ENCODE peak calls at places on chromosomes 5 and 9, in ten cellular contexts. S, A, K, M, F, H, O, R, N and J are unnamed samples.

GRCh38 chr5:92676120-92676838 is 904.7 kb downstream of the NR2F1-AS1 start:
- DNase-seq in S (no peak), A (no peak), K (no peak), M (no peak), F (no peak), H (no peak), O (peak; percentile 74), R (no peak), N (no peak), J (no peak)

GRCh38 chr5:7540806-7541205 is 144.9 kb downstream of the ADCY2 start:
- DNase-seq in S (no peak), A (no peak), K (no peak), M (no peak), F (no peak), H (no peak), O (peak; percentile 8), R (no peak), N (no peak), J (no peak)

GRCh38 chr9:18255747-18256146 is 218.2 kb upstream of the ADAMTSL1 start:
- DNase-seq in S (no peak), A (no peak), K (no peak), M (no peak), F (no peak), H (no peak), O (no peak), R (no peak), N (no peak), J (no peak)

GRCh38 chr9:25814023-25814422 is 135.8 kb upstream of the TUSC1 start:
- DNase-seq in S (no peak), A (no peak), K (no peak), M (no peak), F (no peak), H (no peak), O (no peak), R (no peak), N (no peak), J (no peak)

GRCh38 chr5:52878671-52879070 is 91.0 kb downstream of the ITGA1 start:
- DNase-seq in S (no peak), A (no peak), K (no peak), M (no peak), F (peak; percentile 19), H (no peak), O (no peak), R (no peak), N (no peak), J (no peak)

GRCh38 chr5:141477169-141477568 is 1.4 kb downstream of the PCDHGC3 start:
- DNase-seq in S (no peak), A (no peak), K (no peak), M (no peak), F (no peak), H (no peak), O (no peak), R (no peak), N (no peak), J (no peak)

GRCh38 chr9:10387282-10387681 is 225.5 kb downstream of the PTPRD start:
- DNase-seq in S (no peak), A (no peak), K (no peak), M (no peak), F (no peak), H (no peak), O (no peak), R (no peak), N (no peak), J (no peak)

GRCh38 chr9:96853711-96854072 is 622 bp downstream of the ZNF782 start:
- DNase-seq in S (no peak), A (no peak), K (no peak), M (no peak), F (no peak), H (no peak), O (no peak), R (no peak), N (no peak), J (no peak)

GRCh38 chr9:12923472-12924009 is 148.7 kb downstream of the LURAP1L start:
- DNase-seq in S (no peak), A (no peak), K (no peak), M (peak; percentile 70), F (peak; percentile 18), H (peak; percentile 69), O (no peak), R (peak; percentile 43), N (no peak), J (peak; percentile 79)

GRCh38 chr5:38426986-38427950 is 129.2 kb downstream of the LIFR start:
- DNase-seq in S (no peak), A (no peak), K (no peak), M (no peak), F (peak; percentile 76), H (no peak), O (no peak), R (no peak), N (no peak), J (no peak)

GRCh38 chr9:99925542-99925941 is 19.1 kb downstream of the STX17 start:
- DNase-seq in S (no peak), A (no peak), K (no peak), M (no peak), F (no peak), H (no peak), O (no peak), R (no peak), N (no peak), J (no peak)

GRCh38 chr9:131366745-131367401 is 27.0 kb upstream of the PRRC2B start:
- DNase-seq in S (no peak), A (no peak), K (no peak), M (no peak), F (peak; percentile 41), H (no peak), O (peak; percentile 84), R (no peak), N (peak; percentile 89), J (no peak)

GRCh38 chr5:81751836-81752643 is 1.1 kb upstream of the SSBP2 start:
- DNase-seq in S (no peak), A (no peak), K (no peak), M (peak; percentile 80), F (peak; percentile 12), H (no peak), O (peak; percentile 75), R (peak; percentile 70), N (no peak), J (no peak)

GRCh38 chr9:85038061-85038460 is 368.5 kb downstream of the NTRK2 start:
- DNase-seq in S (no peak), A (no peak), K (no peak), M (no peak), F (no peak), H (no peak), O (no peak), R (no peak), N (no peak), J (no peak)

GRCh38 chr5:143057580-143057999 is 287.4 kb downstream of the ARHGAP26 start:
- DNase-seq in S (no peak), A (no peak), K (no peak), M (no peak), F (no peak), H (no peak), O (no peak), R (no peak), N (no peak), J (no peak)

GRCh38 chr9:133907302-133907880 is 84.7 kb downstream of the VAV2 start:
- DNase-seq in S (no peak), A (no peak), K (no peak), M (no peak), F (no peak), H (no peak), O (no peak), R (no peak), N (no peak), J (no peak)

GRCh38 chr5:136766456-136766855 is 401.1 kb upstream of the TRPC7 start:
- DNase-seq in S (no peak), A (no peak), K (no peak), M (no peak), F (no peak), H (no peak), O (no peak), R (no peak), N (peak; percentile 10), J (no peak)

GRCh38 chr9:73067074-73067473 is 84.6 kb upstream of the ANXA1 start:
- DNase-seq in S (no peak), A (no peak), K (no peak), M (no peak), F (no peak), H (no peak), O (no peak), R (no peak), N (no peak), J (no peak)
- TF ChIP-seq CTCF in S (no peak), A (no peak), K (no peak), M (no peak), F (no peak), H (no peak), O (no peak), R (no peak), N (no peak), J (no peak)

DNA sequence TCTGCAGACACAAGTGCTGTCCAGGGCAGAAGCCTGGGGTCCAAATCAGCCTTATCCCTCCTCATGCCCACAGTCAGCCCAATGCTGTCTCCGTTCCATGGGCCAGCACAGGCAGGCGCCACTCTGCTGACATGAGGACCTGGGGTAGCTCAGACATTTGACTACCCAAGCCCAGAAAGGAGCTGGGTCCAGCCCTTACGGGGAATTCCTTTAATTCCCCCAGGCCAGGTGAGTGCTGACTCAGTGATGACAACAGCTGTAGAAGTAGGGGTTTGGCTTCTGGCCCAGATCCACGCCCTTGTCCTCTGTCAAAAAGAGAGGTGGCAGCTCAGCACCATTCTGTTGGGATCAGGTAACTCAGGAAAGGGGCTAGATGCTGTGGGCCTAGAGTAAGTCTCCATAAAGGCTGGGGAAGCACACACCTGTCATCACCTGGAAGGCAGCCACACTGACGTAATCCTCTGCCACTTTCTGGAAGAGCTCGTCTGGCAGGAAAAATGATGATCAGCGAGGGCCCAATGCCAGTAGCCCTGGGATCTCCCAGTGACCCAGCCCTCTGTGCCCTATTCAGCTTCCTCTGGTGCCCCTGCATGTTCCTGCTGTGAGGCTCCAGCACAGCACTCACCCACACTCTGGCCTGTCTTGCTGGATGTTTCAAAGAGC is 1.9 kb downstream of the RAB24 start:
- DNase-seq in S (peak; percentile 54), A (no peak), K (no peak), M (peak; percentile 61), F (peak; percentile 96), H (peak; percentile 77), O (no peak), R (peak; percentile 61), N (no peak), J (no peak)
- H3K27ac ChIP-seq in S (peak overlapping the region; percentile 92), A (peak overlapping the region; percentile 95), K (peak overlapping the region; percentile 15), M (no peak overlapping the region), F (peak overlapping the region; percentile 69), H (peak overlapping the region; percentile 80), O (no peak overlapping the region), R (peak overlapping the region; percentile 68), N (no peak overlapping the region), J (peak overlapping the region; percentile 44)

GRCh38 chr9:119487118-119487827 is 118.0 kb upstream of the BRINP1 start:
- DNase-seq in S (no peak), A (no peak), K (no peak), M (no peak), F (no peak), H (no peak), O (no peak), R (no peak), N (no peak), J (no peak)
- TF ChIP-seq CTCF in S (no peak), A (no peak), K (no peak), M (no peak), F (peak; percentile 32), H (no peak), O (peak; percentile 37), R (no peak), N (no peak), J (no peak)

GRCh38 chr5:159916841-159917761 is 819 bp downstream of the ADRA1B start:
- DNase-seq in S (no peak), A (no peak), K (no peak), M (no peak), F (no peak), H (peak; percentile 26), O (peak; percentile 11), R (no peak), N (peak; percentile 36), J (no peak)
- H3K27ac ChIP-seq in S (no peak overlapping the region), A (peak overlapping the region; percentile 71), K (no peak overlapping the region), M (peak overlapping the region; percentile 91), F (no peak overlapping the region), H (no peak overlapping the region), O (no peak overlapping the region), R (peak overlapping the region; percentile 41), N (peak overlapping the region; percentile 89), J (peak overlapping the region; percentile 65)